ENCODE peak calls at places on chromosome X, in ten cellular contexts. E, D, R, A, V, U, C, X, H and F are unnamed samples.

GRCh38 chrX:31499120-31499519 is 427.3 kb upstream of the FTHL17 start:
- DNase-seq in H (no peak), C (peak), D (no peak), R (no peak), V (no peak), A (peak), X (no peak), E (no peak), U (no peak), F (no peak)

GRCh38 chrX:132833373-132833772 is 125.1 kb downstream of the HS6ST2 start:
- DNase-seq in R (no peak), V (peak), A (no peak), E (no peak), X (no peak), U (no peak), H (no peak), C (no peak), D (no peak), F (no peak)

GRCh38 chrX:19743386-19743785 is 144.0 kb downstream of the SH3KBP1 start:
- DNase-seq in C (no peak), U (no peak), X (no peak), H (no peak), R (no peak), V (no peak), A (no peak), D (no peak), E (no peak), F (peak)

GRCh38 chrX:37348237-37349130 is 680 bp upstream of the PRRG1 start:
- DNase-seq in E (no peak), R (no peak), C (peak), H (no peak), X (no peak), A (no peak), D (no peak), U (no peak), V (no peak), F (no peak)

GRCh38 chrX:35380808-35381700 is 417.1 kb upstream of the MAGEB16 start:
- DNase-seq in U (no peak), V (peak), X (no peak), H (no peak), C (peak), D (peak), E (no peak), R (no peak), A (no peak), F (peak)

GRCh38 chrX:12241026-12241425 is 102.8 kb downstream of the FRMPD4 start:
- DNase-seq in C (peak), D (no peak), A (peak), E (no peak), R (no peak), U (no peak), V (no peak), H (no peak), X (no peak), F (no peak)

GRCh38 chrX:149825424-149825823 is 43.7 kb downstream of the MAGEA9 start:
- DNase-seq in X (no peak), A (peak), E (no peak), D (peak), C (peak), V (peak), U (peak), H (no peak), R (no peak), F (no peak)

GRCh38 chrX:130539721-130540321 is 138.0 kb downstream of the RBMX2 start:
- DNase-seq in X (no peak), H (peak), E (peak), D (peak), R (peak), C (peak), U (peak), A (peak), V (peak), F (peak)

GRCh38 chrX:153407736-153408135 is 3.5 kb upstream of the ZFP92 start:
- DNase-seq in A (no peak), U (no peak), E (no peak), H (no peak), R (no peak), C (no peak), X (no peak), D (no peak), V (no peak), F (no peak)

GRCh38 chrX:153981771-153982533 is 9.4 kb downstream of the TMEM187 start:
- DNase-seq in U (peak), C (no peak), H (peak), D (no peak), E (no peak), V (no peak), X (peak), A (no peak), R (peak), F (peak)

GRCh38 chrX:19280636-19281035 is 63.1 kb upstream of the PDHA1 start:
- DNase-seq in R (no peak), C (no peak), E (no peak), D (no peak), U (no peak), X (no peak), H (no peak), V (no peak), A (no peak), F (no peak)

GRCh38 chrX:47174376-47174775 is 19.3 kb upstream of the UBA1 start:
- DNase-seq in C (no peak), D (no peak), U (no peak), A (no peak), X (no peak), H (no peak), V (no peak), R (no peak), E (no peak), F (no peak)

GRCh38 chrX:100928660-100929613 is at the start of gene XKRX:
- DNase-seq in E (no peak), U (peak), A (no peak), V (peak), D (peak), H (peak), X (peak), C (peak), R (peak), F (peak)

GRCh38 chrX:149829751-149830191 is 48.0 kb downstream of the MAGEA9 start:
- DNase-seq in C (peak), R (no peak), D (no peak), U (no peak), V (no peak), A (peak), E (no peak), H (no peak), X (no peak), F (no peak)

GRCh38 chrX:68677998-68678397 is 30.5 kb downstream of the STARD8 start:
- DNase-seq in E (no peak), C (no peak), U (no peak), A (no peak), H (no peak), D (no peak), V (no peak), R (no peak), X (no peak), F (no peak)

GRCh38 chrX:107736781-107737531 is 38.6 kb downstream of the TSC22D3 start:
- DNase-seq in A (no peak), R (no peak), V (peak), U (no peak), X (no peak), D (no peak), E (no peak), C (no peak), H (no peak), F (no peak)

GRCh38 chrX:19555683-19556082 is 40.4 kb upstream of the MAP3K15 start:
- DNase-seq in H (no peak), E (no peak), C (no peak), R (no peak), A (no peak), D (no peak), V (no peak), X (no peak), U (no peak), F (no peak)

DNA sequence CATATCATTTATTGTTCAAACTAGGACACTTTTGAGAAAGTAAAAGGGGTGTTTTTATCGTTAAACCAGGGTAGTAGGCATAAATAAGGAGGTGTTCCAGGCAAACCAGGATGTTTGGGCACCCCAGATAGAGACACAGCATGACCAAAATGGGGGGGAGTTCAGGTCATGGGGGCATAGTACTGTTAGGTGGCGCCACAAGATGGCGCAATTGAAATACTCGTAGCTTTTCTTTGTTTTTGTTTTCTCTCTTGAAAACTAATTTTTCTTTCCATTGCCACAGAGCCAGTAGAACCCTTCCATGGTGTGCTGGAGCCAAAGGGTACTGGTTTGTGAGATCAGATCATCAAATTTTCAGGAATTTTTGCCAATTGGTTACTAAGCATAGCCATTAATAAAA is 283.4 kb downstream of the BCOR start:
- DNase-seq in V (no peak), D (no peak), A (no peak), U (no peak), X (no peak), C (peak), E (no peak), R (no peak), H (peak), F (peak)
- TF ChIP-seq CTCF in V (peak), D (no peak), A (peak), U (peak), X (peak), C (peak), E (peak), R (peak), H (no peak), F (peak)

DNA sequence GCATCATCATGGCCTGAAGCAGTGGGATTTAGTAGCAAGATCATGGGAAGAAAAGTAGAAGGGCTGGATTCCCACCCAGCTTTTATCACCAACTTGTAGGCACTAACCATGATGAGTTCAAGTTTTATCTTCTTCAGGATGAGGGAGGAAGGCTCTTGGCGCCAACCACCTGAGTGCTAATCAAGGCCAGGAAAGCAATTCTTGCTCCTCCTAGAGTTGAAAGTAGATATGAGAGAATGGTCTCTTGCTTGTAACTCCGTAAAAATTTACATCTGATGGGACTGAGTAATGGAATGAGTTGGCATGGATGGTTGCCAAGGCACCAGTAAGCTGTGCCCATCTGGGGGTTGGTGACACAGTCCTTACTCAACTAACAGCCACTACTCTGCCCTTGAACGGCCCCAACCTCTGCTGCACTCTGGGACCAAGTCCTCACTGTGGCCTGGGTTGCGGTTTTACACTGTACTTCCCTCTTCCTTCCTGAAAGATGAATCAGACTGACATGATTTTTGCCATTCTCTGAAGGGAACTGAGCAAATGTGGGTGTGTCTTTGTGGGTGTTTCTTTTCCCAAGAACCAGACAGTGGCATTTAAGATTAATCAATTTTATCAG is 39.4 kb upstream of the NDP start:
- DNase-seq in H (no peak), C (peak), X (peak), E (no peak), D (peak), A (peak), U (peak), V (no peak), R (no peak), F (no peak)
- TF ChIP-seq CTCF in H (no peak), C (no peak), X (no peak), E (no peak), D (no peak), A (peak), U (no peak), V (no peak), R (no peak), F (no peak)

GRCh38 chrX:111444881-111445280 is 32.9 kb upstream of the DCX start:
- DNase-seq in V (no peak), D (no peak), U (no peak), E (no peak), C (no peak), A (no peak), R (no peak), H (no peak), X (no peak), F (no peak)

GRCh38 chrX:111445485-111445884 is 33.5 kb upstream of the DCX start:
- DNase-seq in E (no peak), R (no peak), V (peak), C (peak), A (peak), X (no peak), U (no peak), D (no peak), H (no peak), F (peak)

GRCh38 chrX:111442791-111443190 is 30.8 kb upstream of the DCX start:
- DNase-seq in A (no peak), D (no peak), U (no peak), E (no peak), V (no peak), H (no peak), X (no peak), R (no peak), C (no peak), F (no peak)

DNA sequence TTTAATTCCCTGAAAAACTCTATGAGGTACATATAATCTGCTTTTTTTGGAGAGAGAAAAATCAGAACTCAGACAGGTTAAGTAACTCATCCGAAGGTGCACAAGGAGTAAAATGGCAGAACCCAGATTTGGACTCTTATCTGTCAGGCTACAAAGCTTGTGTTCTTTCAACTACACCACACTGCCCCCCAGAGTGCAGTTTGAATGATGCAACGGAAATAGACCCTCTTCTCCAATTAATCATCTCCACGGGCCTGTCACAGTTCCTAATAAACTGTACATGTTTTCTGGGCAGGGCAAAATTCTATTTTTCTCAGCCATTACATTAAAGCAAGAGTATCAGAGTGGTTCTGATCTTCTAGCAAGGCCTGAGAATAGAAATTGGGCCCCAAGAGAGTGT is 35.3 kb upstream of the DCX start:
- DNase-seq in H (no peak), U (no peak), D (peak), E (no peak), R (no peak), A (no peak), C (peak), X (no peak), V (peak), F (peak)
- TF ChIP-seq CTCF in H (no peak), U (peak), D (no peak), E (peak), R (no peak), A (peak), C (no peak), X (no peak), V (peak), F (peak)

GRCh38 chrX:15598031-15598430 is 2.7 kb downstream of the ACE2 start:
- DNase-seq in C (no peak), R (no peak), U (no peak), D (no peak), X (no peak), A (no peak), H (no peak), V (peak), E (no peak), F (no peak)

GRCh38 chrX:15600745-15601144 is at the start of gene ACE2:
- DNase-seq in H (no peak), R (no peak), X (no peak), C (no peak), V (no peak), A (no peak), U (no peak), D (no peak), E (no peak), F (no peak)

GRCh38 chrX:15602761-15603160 is 2.0 kb upstream of the ACE2 start:
- DNase-seq in E (no peak), H (no peak), D (no peak), A (no peak), R (no peak), C (no peak), U (no peak), V (no peak), X (no peak), F (no peak)

GRCh38 chrX:15601932-15602331 is 1.2 kb upstream of the ACE2 start:
- DNase-seq in E (no peak), X (no peak), V (no peak), C (no peak), R (no peak), U (no peak), H (no peak), A (no peak), D (no peak), F (no peak)

DNA sequence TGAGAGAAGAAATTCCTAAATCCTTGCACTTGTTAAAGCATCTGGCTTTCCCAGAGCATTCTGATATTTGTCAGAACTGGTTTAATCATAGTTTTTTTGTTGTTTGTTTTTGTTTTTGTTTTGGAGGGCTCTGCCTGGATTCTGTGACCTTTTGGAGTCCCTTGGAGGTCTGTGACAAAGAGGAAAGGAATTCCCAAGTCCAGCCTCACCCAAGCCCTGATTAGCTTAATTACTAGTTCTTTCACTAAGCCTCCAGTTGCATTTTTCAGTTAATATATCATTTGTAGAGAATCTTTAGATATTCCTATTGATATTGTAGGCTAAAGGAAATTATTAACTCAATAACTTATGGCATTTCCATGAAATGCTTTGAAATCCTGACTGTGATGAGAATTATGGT is 689 bp downstream of the ACE2 start:
- DNase-seq in V (no peak), H (no peak), D (no peak), X (no peak), C (no peak), U (no peak), R (no peak), E (no peak), A (no peak), F (no peak)
- TF ChIP-seq CTCF in V (no peak), H (no peak), D (no peak), X (no peak), C (no peak), U (no peak), R (no peak), E (no peak), A (no peak), F (no peak)

DNA sequence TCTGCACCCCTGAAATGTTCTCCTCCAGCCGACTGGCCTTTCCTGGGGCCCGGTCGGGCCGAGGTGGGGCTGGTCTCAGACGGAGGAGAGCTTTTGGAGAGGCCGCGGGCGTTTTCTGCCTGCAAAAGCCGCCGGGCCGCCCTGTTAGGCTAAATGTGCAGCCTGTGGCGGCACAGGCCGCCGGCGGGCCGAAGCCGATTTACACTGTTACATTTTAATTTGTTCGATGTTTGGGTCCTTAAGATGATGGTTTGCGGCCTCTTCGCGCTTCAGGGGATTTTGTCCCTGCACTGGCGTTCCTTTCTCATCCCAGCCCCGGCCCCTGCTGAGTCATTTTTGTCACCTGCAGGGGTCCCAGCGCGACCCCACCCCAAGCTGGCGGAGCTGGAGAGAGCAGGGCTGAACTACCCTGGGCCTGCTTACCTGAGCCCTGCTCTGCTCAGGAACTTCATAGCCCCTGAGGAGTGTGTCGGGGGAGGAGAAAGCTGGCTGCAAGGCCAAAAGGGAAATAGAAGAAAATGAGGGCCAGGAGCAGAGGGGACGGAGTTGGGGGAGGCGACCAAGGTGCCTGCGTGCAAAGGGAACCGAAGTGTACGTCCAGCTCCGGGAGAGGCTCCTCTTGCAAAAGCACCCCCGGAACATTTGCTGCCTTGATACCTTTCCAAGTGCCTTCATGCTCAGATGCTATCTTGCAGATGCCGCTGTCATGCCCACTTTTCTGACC is 861 bp upstream of the RBBP7 start:
- DNase-seq in R (peak), H (peak), X (peak), V (peak), A (no peak), D (peak), C (no peak), E (peak), U (peak), F (no peak)
- TF ChIP-seq CTCF in R (no peak), H (no peak), X (no peak), V (no peak), A (no peak), D (no peak), C (no peak), E (no peak), U (no peak), F (no peak)

GRCh38 chrX:137428777-137429564 is 137.0 kb upstream of the ZIC3 start:
- DNase-seq in H (no peak), A (no peak), V (peak), E (no peak), R (no peak), U (no peak), X (no peak), D (no peak), C (no peak), F (no peak)
- TF ChIP-seq CTCF in H (no peak), A (no peak), V (no peak), E (no peak), R (no peak), U (no peak), X (no peak), D (no peak), C (no peak), F (no peak)

GRCh38 chrX:106404512-106404911 is 207.3 kb upstream of the RADX start:
- DNase-seq in V (no peak), U (no peak), E (no peak), C (no peak), R (no peak), H (no peak), D (no peak), X (no peak), A (peak), F (no peak)
- TF ChIP-seq CTCF in V (peak), U (no peak), E (no peak), C (no peak), R (no peak), H (no peak), D (no peak), X (no peak), A (peak), F (no peak)

GRCh38 chrX:7435822-7436221 is 287.9 kb upstream of the PUDP start:
- DNase-seq in E (no peak), R (no peak), X (no peak), A (no peak), U (no peak), H (no peak), C (peak), V (no peak), D (no peak), F (no peak)
- TF ChIP-seq CTCF in E (no peak), R (no peak), X (no peak), A (no peak), U (no peak), H (no peak), C (no peak), V (no peak), D (no peak), F (no peak)